ENCODE peak calls at places on chromosomes 11 and 22, in eight cellular contexts. U, Y, Z, X, G, S, Q and J are unnamed samples.

GRCh38 chr11:133918606-133919260 is 38.0 kb downstream of the IGSF9B start:
- DNase-seq in Q (no peak), Z (no peak), X (no peak), G (no peak), S (no peak), Y (no peak), U (peak; percentile 79), J (no peak)

GRCh38 chr11:84140386-84141169 is 854.4 kb upstream of the CCDC90B start:
- DNase-seq in G (no peak), Z (no peak), Y (no peak), X (no peak), Q (no peak), U (peak; percentile 20), S (no peak), J (no peak)

GRCh38 chr22:46610345-46610744 is 9.8 kb upstream of the GRAMD4 start:
- DNase-seq in G (peak; percentile 51), U (no peak), Y (no peak), S (no peak), Z (no peak), X (no peak), Q (no peak), J (no peak)

GRCh38 chr22:44091021-44091721 is 67.1 kb downstream of the PARVB start:
- DNase-seq in U (peak; percentile 54), G (peak; percentile 16), S (peak; percentile 26), X (no peak), Y (peak; percentile 12), Z (no peak), Q (peak; percentile 65), J (peak; percentile 15)

GRCh38 chr11:116168459-116168787 is 604.4 kb downstream of the BUD13 start:
- DNase-seq in X (no peak), Z (no peak), Y (no peak), U (no peak), G (no peak), S (no peak), Q (no peak), J (no peak)

GRCh38 chr11:134098566-134099184 is 29.8 kb downstream of the JAM3 start:
- DNase-seq in Q (peak; percentile 56), X (no peak), Z (no peak), G (no peak), U (peak; percentile 64), Y (no peak), S (peak; percentile 53), J (no peak)

GRCh38 chr11:65311197-65311631 is 3.5 kb upstream of the CDC42EP2 start:
- DNase-seq in U (no peak), X (no peak), G (no peak), S (peak; percentile 70), Z (no peak), Q (no peak), Y (no peak), J (no peak)

GRCh38 chr11:101010899-101011298 is 118.7 kb downstream of the PGR start:
- DNase-seq in X (no peak), Y (peak; percentile 63), G (no peak), U (peak; percentile 68), Z (no peak), Q (no peak), S (peak; percentile 42), J (no peak)

GRCh38 chr11:75734491-75735180 is 17.0 kb downstream of the MOGAT2 start:
- DNase-seq in U (no peak), Q (no peak), S (peak; percentile 46), Z (peak; percentile 38), Y (no peak), G (no peak), X (peak; percentile 69), J (no peak)

GRCh38 chr11:8963569-8964323 is 496 bp downstream of the TMEM9B start:
- DNase-seq in S (peak; percentile 70), G (peak; percentile 90), Y (peak; percentile 65), X (peak; percentile 90), U (peak; percentile 92), Q (peak; percentile 87), Z (peak; percentile 92), J (peak; percentile 74)

GRCh38 chr11:32312865-32313403 is 122.4 kb downstream of the WT1 start:
- DNase-seq in X (peak; percentile 7), Q (peak; percentile 77), Z (no peak), S (peak; percentile 83), Y (peak; percentile 50), U (peak; percentile 89), G (no peak), J (peak; percentile 46)

GRCh38 chr11:2884424-2884815 is 1.2 kb downstream of the CDKN1C start:
- DNase-seq in Q (no peak), G (peak; percentile 89), U (no peak), Y (peak; percentile 33), Z (no peak), S (peak; percentile 32), X (peak; percentile 53), J (peak; percentile 81)

GRCh38 chr22:30305906-30306628 is 16.8 kb upstream of the CASTOR1 start:
- DNase-seq in X (no peak), Z (no peak), S (no peak), U (no peak), Y (no peak), Q (no peak), G (no peak), J (no peak)
- H3K4me1 ChIP-seq in X (peaks cover 100% of the 10 kb centered on the region), Z (peaks cover 100% of the 10 kb centered on the region), S (peaks cover 81% of the 10 kb centered on the region), U (peaks cover 4% of the 10 kb centered on the region), Y (peaks cover 41% of the 10 kb centered on the region), Q (peaks cover 85% of the 10 kb centered on the region), G (peaks cover 59% of the 10 kb centered on the region), J (peaks cover 96% of the 10 kb centered on the region)

DNA sequence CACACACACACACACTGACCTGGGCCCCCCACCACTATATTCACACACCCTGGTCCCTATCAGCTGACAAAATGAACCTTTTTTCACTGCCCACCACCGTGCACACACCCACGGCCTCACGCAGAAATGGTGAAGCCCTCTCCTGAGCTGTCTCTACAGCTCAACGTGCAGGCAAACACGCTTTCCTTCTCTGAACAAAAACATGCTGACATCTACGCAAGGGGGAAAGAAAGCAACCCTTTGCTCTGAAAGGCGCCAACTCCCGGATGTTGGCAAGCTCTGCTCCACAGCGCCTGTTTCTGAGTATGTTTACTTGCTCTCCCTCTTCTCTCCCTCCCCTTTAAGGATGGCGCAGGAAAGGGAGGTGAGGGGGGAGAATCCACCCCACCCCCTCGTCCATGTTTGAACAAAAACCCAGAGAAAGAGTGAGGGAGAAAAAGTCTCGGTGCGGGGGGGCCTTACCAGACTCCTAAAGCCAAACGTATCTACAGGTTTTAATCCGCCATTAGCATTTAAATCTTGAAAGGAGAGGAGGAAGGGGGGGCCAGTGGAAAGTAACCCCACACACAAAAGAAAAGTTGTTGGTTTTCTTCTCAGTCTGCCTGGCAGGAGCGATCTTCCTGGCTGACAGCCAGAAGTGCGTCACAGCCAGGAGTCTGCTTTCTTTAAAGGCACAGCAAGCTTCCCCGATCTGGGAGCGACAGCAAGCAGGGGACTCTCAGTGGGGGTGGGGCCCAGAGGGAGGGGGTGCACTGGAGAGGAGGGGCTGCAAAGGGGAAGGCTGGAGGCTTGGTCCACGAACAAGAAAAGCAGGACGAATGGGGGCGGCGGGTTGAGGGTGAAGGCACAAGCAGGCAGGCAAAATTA is 39.6 kb downstream of the NUMA1 start:
- DNase-seq in G (peak; percentile 99), X (peak; percentile 95), U (peak; percentile 74), Y (peak; percentile 93), Z (peak; percentile 97), S (peak; percentile 96), Q (peak; percentile 61), J (peak; percentile 96)
- H3K4me1 ChIP-seq in G (peaks cover 13% of the 10 kb centered on the region), X (peaks cover 66% of the 10 kb centered on the region), U (peaks cover 41% of the 10 kb centered on the region), Y (peaks cover 18% of the 10 kb centered on the region), Z (peaks cover 59% of the 10 kb centered on the region), S (peaks cover 42% of the 10 kb centered on the region), Q (peaks cover 60% of the 10 kb centered on the region), J (peaks cover 59% of the 10 kb centered on the region)

DNA sequence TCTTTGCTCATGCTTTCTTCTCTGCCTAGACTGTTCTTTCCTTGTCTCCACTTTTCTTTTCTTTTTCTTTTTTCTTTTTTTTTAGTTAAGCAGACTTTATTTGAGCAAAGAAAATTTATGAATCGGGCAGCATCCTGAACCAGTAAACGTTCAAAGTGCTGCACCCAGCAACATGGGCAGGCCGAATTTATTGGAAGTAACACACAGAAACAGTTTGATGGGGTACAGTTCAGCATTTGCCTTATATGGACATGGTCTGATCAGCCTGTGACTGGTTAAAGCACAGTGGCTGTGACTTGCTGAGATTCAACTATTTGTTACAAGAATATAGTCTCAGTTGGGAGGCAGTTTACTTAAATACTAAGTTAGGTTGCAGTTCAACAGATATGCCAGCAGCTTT is 16.0 kb downstream of the CD3E start:
- DNase-seq in G (no peak), Y (no peak), S (no peak), Q (no peak), Z (no peak), X (no peak), U (no peak), J (no peak)
- H3K4me1 ChIP-seq in G (no peaks in the 10 kb centered on the region), Y (no peaks in the 10 kb centered on the region), S (peaks cover 40% of the 10 kb centered on the region), Q (peaks cover 61% of the 10 kb centered on the region), Z (peaks cover 16% of the 10 kb centered on the region), X (peaks cover 60% of the 10 kb centered on the region), U (peaks cover 11% of the 10 kb centered on the region), J (peaks cover 3% of the 10 kb centered on the region)

GRCh38 chr11:27008811-27009535 is 15.1 kb downstream of the FIBIN start:
- DNase-seq in G (no peak), S (no peak), Y (no peak), X (no peak), Q (no peak), U (no peak), Z (no peak), J (no peak)
- H3K4me1 ChIP-seq in G (no peaks in the 10 kb centered on the region), S (no peaks in the 10 kb centered on the region), Y (no peaks in the 10 kb centered on the region), X (peaks cover 20% of the 10 kb centered on the region), Q (no peaks in the 10 kb centered on the region), U (peaks cover 2% of the 10 kb centered on the region), Z (peaks cover 18% of the 10 kb centered on the region), J (peaks cover 20% of the 10 kb centered on the region)

GRCh38 chr11:69108030-69108429 is 47.7 kb upstream of the SMIM38 start:
- DNase-seq in Q (no peak), G (no peak), Z (no peak), Y (no peak), S (no peak), X (no peak), U (no peak), J (no peak)
- H3K4me1 ChIP-seq in Q (no peaks in the 10 kb centered on the region), G (no peaks in the 10 kb centered on the region), Z (peaks cover 11% of the 10 kb centered on the region), Y (no peaks in the 10 kb centered on the region), S (peaks cover 7% of the 10 kb centered on the region), X (no peaks in the 10 kb centered on the region), U (no peaks in the 10 kb centered on the region), J (no peaks in the 10 kb centered on the region)

DNA sequence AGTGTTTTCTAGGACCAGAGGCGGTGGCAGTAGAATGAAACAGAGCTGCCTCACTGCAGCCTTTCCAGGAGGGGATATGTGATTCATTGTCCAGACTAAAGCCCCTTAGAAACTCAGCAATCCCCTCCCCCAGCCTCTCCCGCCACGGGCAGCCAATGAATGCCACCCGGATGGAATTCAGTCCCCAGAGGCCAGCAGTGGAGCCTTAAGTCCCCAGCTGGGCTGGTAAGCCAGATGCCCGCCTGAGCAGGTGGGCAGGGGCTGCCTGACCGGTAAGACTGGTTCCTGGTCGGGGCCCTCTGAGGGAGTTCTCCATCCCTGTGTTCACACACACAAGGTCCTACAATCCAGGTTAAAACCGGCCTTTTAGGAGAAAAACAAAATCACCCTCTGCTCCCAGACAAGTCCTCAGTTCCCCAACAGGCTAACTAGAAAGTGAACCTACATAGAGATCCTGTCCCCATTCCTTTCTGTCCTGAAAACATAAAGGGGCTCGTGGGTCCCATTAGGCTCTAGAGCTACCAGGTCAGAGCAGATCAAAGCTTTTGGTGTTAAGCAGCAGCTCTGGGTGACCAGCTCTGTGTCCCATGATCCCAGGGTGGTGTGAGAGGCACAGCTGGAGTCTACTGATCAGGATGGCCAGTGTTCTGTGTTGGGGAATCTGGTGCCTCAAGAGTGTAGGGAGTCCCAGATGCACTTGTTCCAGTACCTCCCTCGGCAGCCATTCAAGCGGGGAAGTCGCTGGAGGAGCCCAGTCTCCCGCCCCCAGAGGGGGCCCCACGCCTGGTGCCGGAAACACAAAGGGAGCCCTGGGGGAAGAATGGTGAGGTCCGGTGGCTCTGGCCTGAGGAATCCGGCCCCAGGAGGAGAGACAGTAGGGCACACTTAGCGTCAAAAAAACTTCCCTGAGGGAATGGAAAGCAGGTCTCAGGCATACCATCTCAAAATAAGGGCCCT is 2.6 kb downstream of the PATZ1 start:
- DNase-seq in S (peak; percentile 77), Q (peak; percentile 56), U (peak; percentile 92), Y (no peak), G (peak; percentile 79), X (peak; percentile 81), Z (no peak), J (peak; percentile 79)
- H3K4me1 ChIP-seq in S (peaks cover 31% of the 10 kb centered on the region), Q (peaks cover 48% of the 10 kb centered on the region), U (peaks cover 28% of the 10 kb centered on the region), Y (peaks cover 15% of the 10 kb centered on the region), G (peaks cover 5% of the 10 kb centered on the region), X (peaks cover 62% of the 10 kb centered on the region), Z (peaks cover 76% of the 10 kb centered on the region), J (peaks cover 28% of the 10 kb centered on the region)